ENCODE peak calls at places on chromosomes 3 and 15, in nine cellular contexts. U is BJ; C is Caco-2; G is fibroblast of villous mesenchyme; B is endodermal cell; P is mucosa of descending colon; H is pancreas; J is CD8-positive, alpha-beta T cell; E is GM12865. X is an unnamed sample.

GRCh38 chr3:167406876-167407492 is 26.9 kb upstream of the ZBBX start:
- DNase-seq in U (no peak), C (peak), G (peak), B (peak), P (no peak), H (no peak), J (no peak), E (peak), X (peak)

GRCh38 chr3:107956991-107957467 is 133.8 kb downstream of the CD47 start:
- DNase-seq in U (peak), C (no peak), G (peak), B (no peak), P (no peak), H (no peak), J (no peak), E (no peak), X (no peak)

GRCh38 chr3:133570139-133570936 is 3.1 kb upstream of the CDV3 start:
- DNase-seq in U (peak), C (peak), G (peak), B (no peak), P (no peak), H (no peak), J (no peak), E (no peak), X (no peak)

GRCh38 chr15:58558777-58559176 is 127.0 kb downstream of the LIPC start:
- DNase-seq in U (no peak), C (no peak), G (no peak), B (no peak), P (no peak), H (no peak), J (no peak), E (no peak), X (no peak)

GRCh38 chr15:79900087-79900486 is 3.3 kb upstream of the MTHFS start:
- DNase-seq in U (no peak), C (no peak), G (no peak), B (no peak), P (no peak), H (no peak), J (no peak), E (no peak), X (peak)

GRCh38 chr3:130386604-130387263 is 41.3 kb downstream of the COL6A5 start:
- DNase-seq in U (no peak), C (no peak), G (peak), B (no peak), P (no peak), H (no peak), J (no peak), E (no peak), X (no peak)

GRCh38 chr3:125121246-125122010 is 65.6 kb upstream of the HEG1 start:
- DNase-seq in U (no peak), C (no peak), G (no peak), B (peak), P (no peak), H (no peak), J (no peak), E (peak), X (peak)

GRCh38 chr15:46131876-46132275 is 497.0 kb downstream of the SQOR start:
- DNase-seq in U (no peak), C (no peak), G (no peak), B (no peak), P (no peak), H (no peak), J (no peak), E (no peak), X (no peak)

GRCh38 chr3:123419850-123420292 is 29.0 kb downstream of the ADCY5 start:
- DNase-seq in U (no peak), C (no peak), G (no peak), B (no peak), P (no peak), H (peak), J (no peak), E (no peak), X (no peak)

GRCh38 chr3:163450684-163451083 is 1627.6 kb downstream of the SI start:
- DNase-seq in U (no peak), C (no peak), G (no peak), B (no peak), P (no peak), H (no peak), J (no peak), E (no peak), X (no peak)

GRCh38 chr3:152399374-152399773 is 130.6 kb downstream of the MBNL1 start:
- DNase-seq in U (no peak), C (no peak), G (peak), B (no peak), P (no peak), H (no peak), J (no peak), E (no peak), X (no peak)

GRCh38 chr3:157130138-157130880 is 29.6 kb downstream of the CCNL1 start:
- DNase-seq in U (no peak), C (peak), G (peak), B (peak), P (peak), H (no peak), J (peak), E (peak), X (no peak)

GRCh38 chr3:16504692-16505091 is 8.8 kb downstream of the RFTN1 start:
- DNase-seq in U (no peak), C (no peak), G (no peak), B (no peak), P (no peak), H (no peak), J (no peak), E (no peak), X (no peak)

GRCh38 chr15:59166601-59167265 is 39.9 kb upstream of the LDHAL6B start:
- DNase-seq in U (no peak), C (no peak), G (no peak), B (peak), P (no peak), H (peak), J (no peak), E (no peak), X (no peak)

GRCh38 chr3:9525078-9525477 is 28.5 kb downstream of the LHFPL4 start:
- DNase-seq in U (no peak), C (no peak), G (no peak), B (no peak), P (no peak), H (no peak), J (no peak), E (no peak), X (no peak)

GRCh38 chr3:64686446-64686908 is 1.3 kb downstream of the ADAMTS9 start:
- DNase-seq in U (no peak), C (peak), G (peak), B (no peak), P (peak), H (no peak), J (no peak), E (no peak), X (no peak)

GRCh38 chr3:105611304-105612192 is 244.8 kb downstream of the ALCAM start:
- DNase-seq in U (no peak), C (peak), G (no peak), B (no peak), P (no peak), H (no peak), J (no peak), E (no peak), X (no peak)

GRCh38 chr3:72444642-72445223 is 403.5 kb downstream of the SHQ1 start:
- DNase-seq in U (no peak), C (no peak), G (peak), B (no peak), P (no peak), H (no peak), J (no peak), E (peak), X (no peak)

GRCh38 chr3:120258009-120258408 is 27.0 kb downstream of the GPR156 start:
- DNase-seq in U (no peak), C (no peak), G (no peak), B (no peak), P (no peak), H (no peak), J (no peak), E (no peak), X (no peak)

GRCh38 chr3:126447456-126448106 is 28.1 kb downstream of the ZXDC start:
- DNase-seq in U (no peak), C (no peak), G (peak), B (peak), P (no peak), H (no peak), J (no peak), E (no peak), X (no peak)

GRCh38 chr3:12748477-12748876 is 10.6 kb downstream of the TMEM40 start:
- DNase-seq in U (no peak), C (no peak), G (no peak), B (no peak), P (no peak), H (no peak), J (no peak), E (no peak), X (peak)
- H3K4me3 ChIP-seq in U (no peak), C (no peak), G (no peak), B (no peak), P (no peak), H (no peak), J (no peak), E (no peak), X (peak)

DNA sequence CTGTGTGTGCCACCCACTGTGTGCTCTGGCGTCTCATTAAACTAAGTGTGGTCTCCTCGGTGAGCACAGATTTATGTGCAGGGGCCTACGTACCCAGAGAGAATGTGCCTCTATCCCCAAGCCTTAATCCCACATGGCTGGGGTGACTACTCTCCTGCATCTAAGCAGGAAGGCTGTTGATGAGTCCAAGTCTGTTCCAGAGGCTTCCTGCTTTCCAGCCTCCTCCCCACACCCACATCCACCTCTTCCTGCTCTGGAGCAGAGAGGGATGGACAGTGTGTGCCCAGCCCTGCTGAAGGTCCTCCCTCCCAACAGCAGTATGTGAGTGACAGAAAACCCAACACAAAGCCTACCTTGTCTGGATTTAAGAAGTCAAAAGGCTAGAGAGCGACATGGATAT is 38.8 kb upstream of the BCL2L10 start:
- DNase-seq in U (no peak), C (no peak), G (no peak), B (no peak), P (no peak), H (no peak), J (no peak), E (no peak), X (no peak)
- H3K4me3 ChIP-seq in U (no peak), C (no peak), G (no peak), B (no peak), P (no peak), H (no peak), J (no peak), E (no peak), X (peak)

GRCh38 chr3:191356586-191357439 is 26.5 kb upstream of the UTS2B start:
- DNase-seq in U (no peak), C (no peak), G (peak), B (peak), P (no peak), H (no peak), J (no peak), E (no peak), X (no peak)
- H3K4me3 ChIP-seq in U (no peak), C (no peak), G (no peak), B (no peak), P (no peak), H (no peak), J (no peak), E (no peak), X (no peak)

DNA sequence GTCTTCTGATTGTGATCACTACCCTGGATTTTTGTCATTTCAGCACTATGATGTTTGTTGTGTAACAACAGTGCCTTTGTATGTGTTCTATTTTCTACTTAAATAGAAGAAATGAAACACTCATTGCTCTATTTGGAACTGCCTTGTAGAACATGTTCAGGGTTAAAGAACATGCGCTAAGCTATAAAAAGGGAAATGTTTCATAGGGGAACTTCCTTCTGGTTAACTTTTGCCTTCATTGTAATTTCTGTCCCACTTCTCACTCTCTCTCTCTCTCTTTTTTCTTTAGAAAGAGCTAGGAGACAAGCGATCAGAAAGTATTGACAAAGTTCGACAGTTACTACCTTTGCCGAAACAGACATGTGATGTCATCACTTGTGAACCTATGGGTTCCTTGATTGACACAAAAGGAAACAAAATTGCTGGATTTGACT is at the start of gene P2RY12:
- DNase-seq in U (no peak), C (no peak), G (no peak), B (no peak), P (no peak), H (no peak), J (no peak), E (peak), X (peak)
- H3K4me3 ChIP-seq in U (no peak), C (no peak), G (no peak), B (no peak), P (no peak), H (no peak), J (no peak), E (peak), X (peak)

GRCh38 chr3:25428003-25428861 is at the start of gene RARB:
- DNase-seq in U (peak), C (peak), G (peak), B (peak), P (no peak), H (peak), J (no peak), E (peak), X (no peak)
- H3K4me3 ChIP-seq in U (peak), C (peak), G (peak), B (peak), P (no peak), H (peak), J (no peak), E (peak), X (no peak)

GRCh38 chr15:40289140-40289775 is 6.4 kb upstream of the ANKRD63 start:
- DNase-seq in U (no peak), C (no peak), G (no peak), B (no peak), P (peak), H (peak), J (no peak), E (no peak), X (no peak)

GRCh38 chr15:40290540-40291087 is 7.8 kb upstream of the ANKRD63 start:
- DNase-seq in U (no peak), C (no peak), G (no peak), B (no peak), P (no peak), H (no peak), J (no peak), E (no peak), X (no peak)

GRCh38 chr15:40292246-40292645 is 9.4 kb upstream of the ANKRD63 start:
- DNase-seq in U (no peak), C (no peak), G (no peak), B (no peak), P (peak), H (no peak), J (no peak), E (no peak), X (no peak)

GRCh38 chr15:40293006-40293405 is 10.1 kb upstream of the ANKRD63 start:
- DNase-seq in U (no peak), C (no peak), G (no peak), B (no peak), P (no peak), H (no peak), J (no peak), E (no peak), X (no peak)

GRCh38 chr15:40291088-40291574 is 8.3 kb upstream of the ANKRD63 start:
- DNase-seq in U (no peak), C (peak), G (peak), B (peak), P (peak), H (peak), J (no peak), E (no peak), X (no peak)
- H3K4me3 ChIP-seq in U (peak), C (peak), G (peak), B (peak), P (no peak), H (no peak), J (no peak), E (no peak), X (no peak)

DNA sequence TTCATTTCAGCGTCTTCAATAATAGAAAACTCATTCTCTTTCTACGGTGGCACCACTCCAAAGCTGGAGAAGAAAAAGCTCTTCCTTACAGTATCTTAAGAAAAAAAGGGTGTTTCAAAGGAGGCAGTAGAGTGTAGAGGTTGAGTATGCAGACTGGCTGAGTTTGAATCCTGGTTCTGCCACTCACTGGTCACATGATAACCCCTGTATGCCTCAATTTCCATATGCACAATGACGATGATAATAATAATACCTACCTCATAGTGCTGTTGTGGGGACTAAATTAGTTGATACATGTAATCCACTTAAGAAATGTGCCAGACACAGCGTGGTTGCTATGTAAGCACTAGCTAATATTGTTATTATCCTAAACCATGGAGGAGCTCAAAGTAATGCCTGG is 4.5 kb downstream of the ANP32A start:
- DNase-seq in U (no peak), C (no peak), G (no peak), B (no peak), P (no peak), H (no peak), J (no peak), E (no peak), X (peak)
- H3K4me3 ChIP-seq in U (no peak), C (peak), G (no peak), B (peak), P (no peak), H (no peak), J (no peak), E (peak), X (peak)

GRCh38 chr3:132016061-132017041 is 18.5 kb downstream of the CPNE4 start:
- DNase-seq in U (no peak), C (no peak), G (no peak), B (no peak), P (no peak), H (no peak), J (no peak), E (no peak), X (no peak)

GRCh38 chr3:132020058-132020457 is 14.8 kb downstream of the CPNE4 start:
- DNase-seq in U (no peak), C (no peak), G (no peak), B (no peak), P (no peak), H (no peak), J (no peak), E (no peak), X (no peak)

GRCh38 chr3:132014105-132014504 is 20.7 kb downstream of the CPNE4 start:
- DNase-seq in U (no peak), C (no peak), G (no peak), B (no peak), P (no peak), H (no peak), J (no peak), E (no peak), X (no peak)

GRCh38 chr3:132017137-132017536 is 17.7 kb downstream of the CPNE4 start:
- DNase-seq in U (no peak), C (no peak), G (no peak), B (no peak), P (no peak), H (no peak), J (no peak), E (no peak), X (no peak)
- H3K4me3 ChIP-seq in U (no peak), C (no peak), G (no peak), B (no peak), P (no peak), H (no peak), J (no peak), E (no peak), X (no peak)

GRCh38 chr3:35675621-35676020 is 36.3 kb downstream of the ARPP21 start:
- DNase-seq in U (no peak), C (no peak), G (no peak), B (no peak), P (no peak), H (no peak), J (no peak), E (no peak), X (no peak)
- H3K4me3 ChIP-seq in U (no peak), C (no peak), G (no peak), B (no peak), P (no peak), H (no peak), J (no peak), E (no peak), X (no peak)

DNA sequence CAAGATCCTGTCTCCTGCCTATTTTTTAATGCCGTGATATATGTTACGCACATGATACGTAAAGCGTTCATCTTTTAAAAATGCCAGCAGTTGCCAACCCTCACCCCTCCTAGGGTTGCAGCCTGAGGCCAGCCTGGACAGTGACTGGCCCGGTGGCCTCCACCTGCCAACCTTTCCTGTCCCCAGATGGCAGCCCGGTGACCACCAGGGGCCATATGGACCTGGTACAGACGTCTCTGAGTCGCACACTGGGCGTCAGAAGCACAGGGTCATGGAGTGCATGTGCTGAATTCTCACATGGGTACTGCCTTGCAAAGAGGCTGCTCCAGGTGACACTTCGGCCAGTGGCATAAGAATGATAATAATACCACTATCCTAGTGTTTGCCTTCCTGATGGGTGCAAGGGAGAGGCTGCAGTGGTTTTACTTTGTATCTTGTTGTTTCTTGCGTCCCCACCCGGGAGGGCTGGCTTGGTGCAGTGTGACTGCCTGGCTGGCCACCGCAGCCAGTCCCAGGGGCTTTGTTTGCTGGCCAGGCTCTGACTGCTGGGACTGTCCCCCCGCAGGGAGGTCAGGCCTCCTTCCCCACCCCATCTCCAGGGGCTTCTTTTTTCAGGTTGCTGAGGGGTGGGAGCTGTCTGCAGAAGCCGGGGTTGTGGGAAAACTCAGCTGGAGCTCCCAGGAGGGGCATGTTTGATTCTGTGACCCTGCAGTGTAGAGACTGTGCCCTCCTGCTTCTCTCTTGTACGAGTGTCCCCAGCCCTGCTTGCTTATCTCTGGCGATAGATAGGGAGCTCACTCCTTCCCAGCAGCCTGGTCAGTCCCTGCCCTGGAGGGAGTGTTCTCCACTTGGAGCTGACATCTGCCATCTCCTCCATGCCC is 16.9 kb downstream of the FBLN2 start:
- DNase-seq in U (no peak), C (no peak), G (no peak), B (no peak), P (no peak), H (peak), J (no peak), E (no peak), X (no peak)
- H3K4me3 ChIP-seq in U (no peak), C (no peak), G (no peak), B (no peak), P (no peak), H (no peak), J (no peak), E (no peak), X (no peak)

X was measured in Karpas-422.